ENCODE peak calls at places on chromosomes 2 and 18, in six cellular contexts. T is K562; F is cardiac muscle cell; O is heart left ventricle; U is CD8-positive, alpha-beta T cell; D is transverse colon. H is an unnamed sample.

GRCh38 chr2:164073053-164073757 is 337.4 kb upstream of the FIGN start:
- DNase-seq in T (no peak), F (no peak), O (no peak), U (no peak), D (no peak), H (no peak)

GRCh38 chr2:101830555-101830954 is 133.0 kb downstream of the MAP4K4 start:
- DNase-seq in T (no peak), F (no peak), O (no peak), U (no peak), D (no peak), H (no peak)

GRCh38 chr2:154837035-154837434 is 138.5 kb downstream of the KCNJ3 start:
- DNase-seq in T (no peak), F (no peak), O (no peak), U (no peak), D (no peak), H (no peak)

GRCh38 chr2:119350311-119350998 is 16.2 kb downstream of the C2orf76 start:
- DNase-seq in T (no peak), F (peak; percentile 21), O (no peak), U (no peak), D (no peak), H (no peak)

GRCh38 chr2:64196986-64197385 is 52.8 kb upstream of the PELI1 start:
- DNase-seq in T (no peak), F (no peak), O (no peak), U (no peak), D (no peak), H (no peak)

GRCh38 chr18:37483221-37483971 is 82.2 kb downstream of the CELF4 start:
- DNase-seq in T (no peak), F (peak; percentile 85), O (no peak), U (no peak), D (no peak), H (no peak)

GRCh38 chr2:75605770-75606535 is 40.6 kb upstream of the MRPL19 start:
- DNase-seq in T (no peak), F (no peak), O (no peak), U (no peak), D (no peak), H (no peak)

GRCh38 chr2:71884303-71885042 is 263.2 kb downstream of the CYP26B1 start:
- DNase-seq in T (no peak), F (no peak), O (no peak), U (no peak), D (no peak), H (no peak)

GRCh38 chr2:176956791-176957190 is 255.8 kb upstream of the HNRNPA3 start:
- DNase-seq in T (no peak), F (no peak), O (no peak), U (no peak), D (no peak), H (no peak)

GRCh38 chr2:16257725-16258028 is 317.3 kb downstream of the MYCN start:
- DNase-seq in T (no peak), F (no peak), O (no peak), U (no peak), D (no peak), H (no peak)
- H3K27ac ChIP-seq in T (no peak overlapping the region), F (no peak overlapping the region), O (no peak overlapping the region), U (no peak overlapping the region), D (no peak overlapping the region), H (no peak overlapping the region)

GRCh38 chr2:6650311-6650710 is 215.4 kb downstream of the CMPK2 start:
- DNase-seq in T (no peak), F (no peak), O (no peak), U (no peak), D (no peak), H (no peak)
- H3K27ac ChIP-seq in T (no peak overlapping the region), F (no peak overlapping the region), O (no peak overlapping the region), U (no peak overlapping the region), D (no peak overlapping the region), H (no peak overlapping the region)

GRCh38 chr2:43521568-43521967 is 74.3 kb downstream of the THADA start:
- DNase-seq in T (no peak), F (no peak), O (no peak), U (no peak), D (no peak), H (no peak)
- H3K27ac ChIP-seq in T (no peak overlapping the region), F (no peak overlapping the region), O (no peak overlapping the region), U (no peak overlapping the region), D (peak overlapping the region; percentile 80), H (no peak overlapping the region)

GRCh38 chr2:121536850-121537557 is 6.3 kb downstream of the RNU4ATAC start:
- DNase-seq in T (no peak), F (no peak), O (no peak), U (no peak), D (no peak), H (no peak)
- H3K27ac ChIP-seq in T (no peak overlapping the region), F (no peak overlapping the region), O (no peak overlapping the region), U (no peak overlapping the region), D (no peak overlapping the region), H (no peak overlapping the region)

GRCh38 chr2:113117594-113118262 is 9.7 kb upstream of the IL1RN start:
- DNase-seq in T (peak; percentile 22), F (no peak), O (no peak), U (no peak), D (peak; percentile 46), H (no peak)
- H3K27ac ChIP-seq in T (no peak overlapping the region), F (no peak overlapping the region), O (no peak overlapping the region), U (no peak overlapping the region), D (peak overlapping the region; percentile 55), H (no peak overlapping the region)

GRCh38 chr2:45006942-45007287 is 2.3 kb downstream of the SIX2 start:
- DNase-seq in T (no peak), F (no peak), O (no peak), U (no peak), D (no peak), H (no peak)

GRCh38 chr2:45005261-45006002 is 3.8 kb downstream of the SIX2 start:
- DNase-seq in T (no peak), F (peak; percentile 21), O (no peak), U (no peak), D (no peak), H (no peak)

GRCh38 chr2:45007356-45007755 is 1.9 kb downstream of the SIX2 start:
- DNase-seq in T (no peak), F (no peak), O (no peak), U (no peak), D (no peak), H (no peak)

GRCh38 chr2:45004569-45005181 is 4.6 kb downstream of the SIX2 start:
- DNase-seq in T (no peak), F (peak; percentile 29), O (no peak), U (no peak), D (no peak), H (no peak)

GRCh38 chr2:45006041-45006941 is 3.0 kb downstream of the SIX2 start:
- DNase-seq in T (no peak), F (no peak), O (no peak), U (no peak), D (no peak), H (no peak)
- H3K27ac ChIP-seq in T (no peak overlapping the region), F (no peak overlapping the region), O (no peak overlapping the region), U (no peak overlapping the region), D (no peak overlapping the region), H (no peak overlapping the region)

GRCh38 chr2:26011990-26012856 is 21.7 kb upstream of the RAB10 start:
- DNase-seq in T (peak; percentile 47), F (peak; percentile 83), O (peak; percentile 84), U (no peak), D (peak; percentile 63), H (peak; percentile 95)
- H3K27ac ChIP-seq in T (peak overlapping the region; percentile 44), F (no peak overlapping the region), O (no peak overlapping the region), U (no peak overlapping the region), D (peak overlapping the region; percentile 32), H (peak overlapping the region; percentile 76)